ENCODE peak calls at places on chromosomes 13 and 19, in seven cellular contexts. K is LHCN-M2; P is non-pigmented ciliary epithelial cell; X is LoVo; D is D721Med; G is T-helper 17 cell; C is stimulated activated CD8-positive, alpha-beta memory T cell treated with anti-CD3 and anti-CD28 coated beads, Interleukin-7, amount 100 ng/mL, for 48 hours. V is an unnamed sample.

GRCh38 chr13:36475468-36475867 is 43.2 kb downstream of the CCNA1 start:
- DNase-seq in D (no peak), P (no peak), G (no peak), C (no peak), K (peak; percentile 26), X (no peak), V (no peak)

GRCh38 chr13:28830580-28830979 is 10.4 kb downstream of the MTUS2 start:
- DNase-seq in P (no peak), X (no peak), C (no peak), G (no peak), D (no peak), K (no peak), V (no peak)

GRCh38 chr19:15187026-15188007 is 13.5 kb downstream of the NOTCH3 start:
- DNase-seq in P (no peak), G (no peak), D (no peak), X (no peak), K (no peak), C (no peak), V (no peak)

GRCh38 chr13:85434927-85435326 is 364.3 kb downstream of the SLITRK6 start:
- DNase-seq in G (no peak), C (no peak), D (no peak), P (no peak), X (no peak), K (no peak), V (no peak)

GRCh38 chr13:42905542-42905941 is 86.5 kb downstream of the EPSTI1 start:
- DNase-seq in X (no peak), G (no peak), P (no peak), D (no peak), C (no peak), K (no peak), V (no peak)

GRCh38 chr19:50877338-50877737 is 4.1 kb downstream of the KLK2 start:
- DNase-seq in D (no peak), G (no peak), P (no peak), X (no peak), K (no peak), C (no peak), V (no peak)

GRCh38 chr13:97367427-97367826 is 66.5 kb upstream of the RAP2A start:
- DNase-seq in C (no peak), P (peak; percentile 68), X (no peak), G (no peak), K (peak; percentile 93), D (no peak), V (no peak)

GRCh38 chr13:30151398-30151797 is 156.0 kb downstream of the KATNAL1 start:
- DNase-seq in C (no peak), X (no peak), D (peak; percentile 67), P (no peak), G (no peak), K (no peak), V (no peak)

GRCh38 chr13:38624822-38625221 is 62.1 kb upstream of the FREM2 start:
- DNase-seq in G (no peak), X (no peak), C (no peak), D (no peak), K (no peak), P (no peak), V (no peak)

GRCh38 chr13:93624371-93624777 is 397.8 kb downstream of the GPC6 start:
- DNase-seq in G (no peak), X (no peak), C (no peak), P (no peak), K (peak; percentile 61), D (no peak), V (no peak)

GRCh38 chr19:7921955-7922840 is 2.1 kb downstream of the SNAPC2 start:
- DNase-seq in X (no peak), G (no peak), P (no peak), D (no peak), C (no peak), K (no peak), V (no peak)

GRCh38 chr13:30409911-30410704 is 12.2 kb upstream of the UBE2L5 start:
- DNase-seq in D (no peak), K (peak; percentile 80), C (no peak), P (no peak), X (no peak), G (no peak), V (no peak)

GRCh38 chr19:33462112-33462726 is 59.4 kb downstream of the PEPD start:
- DNase-seq in C (no peak), D (no peak), K (no peak), X (no peak), G (no peak), P (no peak), V (no peak)

GRCh38 chr19:2503521-2504109 is 27.7 kb downstream of the GADD45B start:
- DNase-seq in K (peak; percentile 51), C (peak; percentile 71), D (no peak), P (no peak), G (peak; percentile 41), X (peak; percentile 68), V (peak; percentile 59)

GRCh38 chr19:49415810-49416200 is 7.4 kb downstream of the PTH2 start:
- DNase-seq in K (no peak), P (no peak), D (no peak), C (no peak), X (no peak), G (no peak), V (no peak)

GRCh38 chr19:49064768-49065611 is at the start of gene NTF4:
- DNase-seq in P (no peak), X (peak; percentile 56), G (no peak), K (no peak), C (no peak), D (peak; percentile 20), V (no peak)

GRCh38 chr13:31361673-31362072 is 161.9 kb downstream of the B3GLCT start:
- DNase-seq in K (no peak), C (no peak), X (no peak), D (no peak), P (no peak), G (no peak), V (no peak)

GRCh38 chr13:51935326-51936171 is 73.8 kb downstream of the CCDC70 start:
- DNase-seq in P (no peak), D (no peak), C (no peak), G (no peak), X (no peak), K (peak; percentile 29), V (no peak)

GRCh38 chr13:74068471-74068870 is 65.7 kb downstream of the KLF12 start:
- DNase-seq in P (no peak), D (no peak), K (no peak), C (no peak), X (no peak), G (no peak), V (peak; percentile 9)

GRCh38 chr13:72638059-72638815 is 89.2 kb downstream of the MZT1 start:
- DNase-seq in X (no peak), D (no peak), K (no peak), G (no peak), P (peak; percentile 28), C (no peak), V (no peak)

GRCh38 chr19:27750697-27751391 is 1462.1 kb downstream of the UQCRFS1 start:
- DNase-seq in K (no peak), G (no peak), P (no peak), C (no peak), X (no peak), D (no peak), V (no peak)

GRCh38 chr13:53200498-53201453 is 172.2 kb downstream of the OLFM4 start:
- DNase-seq in P (no peak), K (no peak), C (no peak), X (no peak), D (peak; percentile 59), G (no peak), V (no peak)

GRCh38 chr13:79060216-79060615 is 345.8 kb downstream of the RBM26 start:
- DNase-seq in P (no peak), X (no peak), K (no peak), D (no peak), C (no peak), G (no peak), V (no peak)

GRCh38 chr13:19123502-19123901 is 58.1 kb downstream of the TUBA3C start:
- DNase-seq in D (no peak), G (no peak), P (no peak), X (no peak), C (no peak), K (no peak), V (no peak)